ENCODE peak calls at places on chromosomes 1 and 21, in four cellular contexts. B is K562, D is colonic mucosa, T is tibial artery. G is an unnamed sample.

GRCh38 chr1:220922951-220923350 is 43.7 kb downstream of the HLX start:
- DNase-seq in B (no peak), D (no peak), T (no peak), G (no peak)

GRCh38 chr1:241834733-241835377 is 13.1 kb upstream of the EXO1 start:
- DNase-seq in B (no peak), D (no peak), T (no peak), G (no peak)

GRCh38 chr21:46347791-46348381 is 23.9 kb downstream of the PCNT start:
- DNase-seq in B (no peak), D (no peak), T (no peak), G (peak)

GRCh38 chr1:34923490-34923889 is 6.0 kb downstream of the DLGAP3 start:
- DNase-seq in B (no peak), D (no peak), T (no peak), G (no peak)

GRCh38 chr1:160093069-160093395 is 5.4 kb downstream of the IGSF8 start:
- DNase-seq in B (no peak), D (no peak), T (no peak), G (no peak)

GRCh38 chr21:18529253-18529652 is 125.7 kb upstream of the TMPRSS15 start:
- DNase-seq in B (no peak), D (no peak), T (no peak), G (no peak)

GRCh38 chr1:246518456-246519205 is 11.6 kb upstream of the SMYD3 start:
- DNase-seq in B (no peak), D (no peak), T (no peak), G (no peak)

GRCh38 chr1:174519845-174520244 is 72.1 kb downstream of the GPR52 start:
- DNase-seq in B (no peak), D (no peak), T (no peak), G (no peak)

GRCh38 chr1:160451859-160452232 is 51.5 kb downstream of the VANGL2 start:
- DNase-seq in B (no peak), D (no peak), T (no peak), G (no peak)

GRCh38 chr21:27035791-27036190 is 68.9 kb upstream of the ADAMTS5 start:
- DNase-seq in B (no peak), D (no peak), T (no peak), G (no peak)

GRCh38 chr1:223421025-223421424 is 27.8 kb downstream of the CCDC185 start:
- DNase-seq in B (no peak), D (no peak), T (no peak), G (peak)

GRCh38 chr1:37513795-37514349 is 694 bp downstream of the MEAF6 start:
- DNase-seq in B (peak), D (peak), T (no peak), G (peak)

GRCh38 chr1:154941332-154941995 is 4.9 kb upstream of the PMVK start:
- DNase-seq in B (peak), D (no peak), T (no peak), G (peak)

GRCh38 chr1:22031214-22031962 is 21.1 kb upstream of the CDC42 start:
- DNase-seq in B (no peak), D (no peak), T (no peak), G (no peak)

GRCh38 chr1:202806845-202807366 is 1.3 kb downstream of the KDM5B start:
- DNase-seq in B (no peak), D (peak), T (peak), G (no peak)

GRCh38 chr1:162069334-162070093 is at the start of gene NOS1AP:
- DNase-seq in B (peak), D (peak), T (peak), G (peak)

GRCh38 chr21:27315373-27315772 is 348.5 kb upstream of the ADAMTS5 start:
- DNase-seq in B (no peak), D (no peak), T (no peak), G (no peak)

GRCh38 chr21:37128069-37128468 is 55.0 kb downstream of the TTC3 start:
- DNase-seq in B (no peak), D (no peak), T (no peak), G (no peak)

GRCh38 chr21:17818158-17819113 is 720 bp downstream of the C21orf91 start:
- DNase-seq in B (no peak), D (peak), T (no peak), G (peak)

GRCh38 chr1:102181341-102181740 is 184.6 kb upstream of the OLFM3 start:
- DNase-seq in B (no peak), D (no peak), T (no peak), G (no peak)

GRCh38 chr1:213192026-213192425 is 141.0 kb downstream of the RPS6KC1 start:
- DNase-seq in B (no peak), D (no peak), T (no peak), G (no peak)

GRCh38 chr1:25118554-25118953 is 113.7 kb downstream of the SYF2 start:
- DNase-seq in B (no peak), D (no peak), T (no peak), G (no peak)

GRCh38 chr1:3058263-3059030 is 10.6 kb upstream of the PRDM16 start:
- DNase-seq in B (no peak), D (no peak), T (no peak), G (no peak)

GRCh38 chr21:42426876-42427480 is 23.3 kb downstream of the UBASH3A start:
- DNase-seq in B (no peak), D (peak), T (no peak), G (no peak)

GRCh38 chr1:59014827-59015226 is 231.0 kb upstream of the JUN start:
- DNase-seq in B (no peak), D (no peak), T (no peak), G (no peak)

GRCh38 chr1:43898981-43899380 is 34.6 kb upstream of the ARTN start:
- DNase-seq in B (no peak), D (no peak), T (no peak), G (no peak)

GRCh38 chr1:183711165-183711678 is 58.1 kb upstream of the APOBEC4 start:
- DNase-seq in B (no peak), D (no peak), T (no peak), G (no peak)

GRCh38 chr1:144551107-144551542 is 41.6 kb upstream of the PPIAL4F start:
- DNase-seq in B (no peak), D (no peak), T (no peak), G (no peak)

GRCh38 chr1:224495861-224496260 is 61.3 kb upstream of the WDR26 start:
- DNase-seq in B (no peak), D (no peak), T (no peak), G (no peak)

GRCh38 chr1:40926441-40926840 is 53.1 kb upstream of the CTPS1 start:
- DNase-seq in B (no peak), D (no peak), T (no peak), G (no peak)

GRCh38 chr1:167984886-167985489 is 48.1 kb upstream of the MPC2 start:
- DNase-seq in B (no peak), D (no peak), T (no peak), G (no peak)

GRCh38 chr1:50950396-50950795 is 9.7 kb downstream of the FAF1 start:
- DNase-seq in B (no peak), D (no peak), T (no peak), G (no peak)

GRCh38 chr1:246748867-246749266 is 24.7 kb downstream of the SCCPDH start:
- DNase-seq in B (no peak), D (no peak), T (no peak), G (peak)

GRCh38 chr1:153444078-153444477 is 16.4 kb downstream of the S100A7 start:
- DNase-seq in B (no peak), D (no peak), T (no peak), G (no peak)

GRCh38 chr21:39071623-39072214 is 111.5 kb downstream of the PSMG1 start:
- DNase-seq in B (no peak), D (no peak), T (no peak), G (no peak)
- H3K27ac ChIP-seq in B (no peak), D (peak), T (peak), G (peak)

GRCh38 chr1:56798053-56798471 is 21.1 kb downstream of the FYB2 start:
- DNase-seq in B (no peak), D (no peak), T (no peak), G (no peak)
- H3K27ac ChIP-seq in B (no peak), D (no peak), T (no peak), G (no peak)

DNA sequence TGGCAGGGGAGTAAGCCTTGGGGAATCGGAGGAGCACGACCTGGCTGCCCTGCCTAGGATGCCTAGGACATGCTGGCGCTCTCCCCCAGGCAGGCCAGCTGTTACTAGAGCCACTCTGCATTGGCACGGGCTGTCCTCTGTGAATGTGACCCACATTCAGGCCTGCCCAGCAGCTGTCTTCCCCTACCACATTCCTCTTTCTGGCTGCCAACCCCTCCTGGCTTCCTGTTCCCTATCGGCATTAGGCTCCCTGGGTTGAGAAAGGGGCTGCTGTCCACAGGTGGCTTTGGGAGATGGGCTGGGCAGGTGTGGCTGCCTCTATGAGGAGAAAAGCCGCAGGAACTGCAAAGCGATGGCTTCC is 2.3 kb upstream of the NFASC start:
- DNase-seq in B (no peak), D (no peak), T (no peak), G (no peak)
- H3K27ac ChIP-seq in B (no peak), D (no peak), T (no peak), G (peak)

GRCh38 chr1:19582318-19582717 is 61.8 kb upstream of the NBL1 start:
- DNase-seq in B (peak), D (peak), T (peak), G (peak)

GRCh38 chr1:19577001-19577400 is 67.1 kb upstream of the NBL1 start:
- DNase-seq in B (no peak), D (no peak), T (peak), G (no peak)
- H3K27ac ChIP-seq in B (no peak), D (no peak), T (no peak), G (no peak)